ENCODE peak calls at places on chromosomes 7 and 10, in nine cellular contexts. One of them, this sample, is unnamed.

GRCh38 chr10:99661370-99661749 is 2.1 kb downstream of the ENTPD7 start:
- DNase-seq in stimulated activated CD4-positive, alpha-beta T cell treated with anti-CD3 and anti-CD28 coated beads, Interleukin-1b, Interleukin-23, amount 100 ng/mL, for 24 hours: no peak
- DNase-seq in ELR: peak
- DNase-seq in ACHN: peak
- DNase-seq in pancreas: no peak
- DNase-seq in activated CD4-positive, CD25-positive, alpha-beta regulatory T cell treated with anti-CD3 and anti-CD28 coated beads, Interleukin-2, amount 50 U/mL, for 16 hours: no peak
- DNase-seq in left cardiac atrium: no peak
- DNase-seq in iPS-NIHi11: no peak
- DNase-seq in NCI-H460: peak
- DNase-seq in this sample: no peak

GRCh38 chr7:25167262-25167843 is 42.3 kb upstream of the CYCS start:
- DNase-seq in stimulated activated CD4-positive, alpha-beta T cell treated with anti-CD3 and anti-CD28 coated beads, Interleukin-1b, Interleukin-23, amount 100 ng/mL, for 24 hours: no peak
- DNase-seq in ELR: no peak
- DNase-seq in ACHN: no peak
- DNase-seq in pancreas: peak
- DNase-seq in activated CD4-positive, CD25-positive, alpha-beta regulatory T cell treated with anti-CD3 and anti-CD28 coated beads, Interleukin-2, amount 50 U/mL, for 16 hours: no peak
- DNase-seq in left cardiac atrium: no peak
- DNase-seq in iPS-NIHi11: no peak
- DNase-seq in NCI-H460: no peak
- DNase-seq in this sample: no peak

GRCh38 chr7:42338231-42339222 is 101.5 kb upstream of the GLI3 start:
- DNase-seq in stimulated activated CD4-positive, alpha-beta T cell treated with anti-CD3 and anti-CD28 coated beads, Interleukin-1b, Interleukin-23, amount 100 ng/mL, for 24 hours: no peak
- DNase-seq in ELR: peak
- DNase-seq in ACHN: no peak
- DNase-seq in pancreas: no peak
- DNase-seq in activated CD4-positive, CD25-positive, alpha-beta regulatory T cell treated with anti-CD3 and anti-CD28 coated beads, Interleukin-2, amount 50 U/mL, for 16 hours: no peak
- DNase-seq in left cardiac atrium: no peak
- DNase-seq in iPS-NIHi11: no peak
- DNase-seq in NCI-H460: no peak
- DNase-seq in this sample: no peak

GRCh38 chr7:45511721-45512422 is 62.3 kb upstream of the ADCY1 start:
- DNase-seq in stimulated activated CD4-positive, alpha-beta T cell treated with anti-CD3 and anti-CD28 coated beads, Interleukin-1b, Interleukin-23, amount 100 ng/mL, for 24 hours: no peak
- DNase-seq in ELR: no peak
- DNase-seq in ACHN: no peak
- DNase-seq in pancreas: no peak
- DNase-seq in activated CD4-positive, CD25-positive, alpha-beta regulatory T cell treated with anti-CD3 and anti-CD28 coated beads, Interleukin-2, amount 50 U/mL, for 16 hours: no peak
- DNase-seq in left cardiac atrium: no peak
- DNase-seq in iPS-NIHi11: no peak
- DNase-seq in NCI-H460: no peak
- DNase-seq in this sample: no peak

GRCh38 chr7:24704311-24704710 is 53.0 kb downstream of the GSDME start:
- DNase-seq in stimulated activated CD4-positive, alpha-beta T cell treated with anti-CD3 and anti-CD28 coated beads, Interleukin-1b, Interleukin-23, amount 100 ng/mL, for 24 hours: no peak
- DNase-seq in ELR: no peak
- DNase-seq in ACHN: no peak
- DNase-seq in pancreas: no peak
- DNase-seq in activated CD4-positive, CD25-positive, alpha-beta regulatory T cell treated with anti-CD3 and anti-CD28 coated beads, Interleukin-2, amount 50 U/mL, for 16 hours: no peak
- DNase-seq in left cardiac atrium: no peak
- DNase-seq in iPS-NIHi11: no peak
- DNase-seq in NCI-H460: no peak
- DNase-seq in this sample: no peak

GRCh38 chr10:124561206-124561605 is 99.6 kb downstream of the LHPP start:
- DNase-seq in stimulated activated CD4-positive, alpha-beta T cell treated with anti-CD3 and anti-CD28 coated beads, Interleukin-1b, Interleukin-23, amount 100 ng/mL, for 24 hours: no peak
- DNase-seq in ELR: no peak
- DNase-seq in ACHN: no peak
- DNase-seq in pancreas: no peak
- DNase-seq in activated CD4-positive, CD25-positive, alpha-beta regulatory T cell treated with anti-CD3 and anti-CD28 coated beads, Interleukin-2, amount 50 U/mL, for 16 hours: no peak
- DNase-seq in left cardiac atrium: no peak
- DNase-seq in iPS-NIHi11: no peak
- DNase-seq in NCI-H460: no peak
- DNase-seq in this sample: no peak

GRCh38 chr10:5892007-5892406 is 2.0 kb downstream of the FBH1 start:
- DNase-seq in stimulated activated CD4-positive, alpha-beta T cell treated with anti-CD3 and anti-CD28 coated beads, Interleukin-1b, Interleukin-23, amount 100 ng/mL, for 24 hours: no peak
- DNase-seq in ELR: no peak
- DNase-seq in ACHN: no peak
- DNase-seq in pancreas: no peak
- DNase-seq in activated CD4-positive, CD25-positive, alpha-beta regulatory T cell treated with anti-CD3 and anti-CD28 coated beads, Interleukin-2, amount 50 U/mL, for 16 hours: no peak
- DNase-seq in left cardiac atrium: no peak
- DNase-seq in iPS-NIHi11: no peak
- DNase-seq in NCI-H460: no peak
- DNase-seq in this sample: no peak

GRCh38 chr10:116125180-116125579 is 147.8 kb downstream of the GFRA1 start:
- DNase-seq in stimulated activated CD4-positive, alpha-beta T cell treated with anti-CD3 and anti-CD28 coated beads, Interleukin-1b, Interleukin-23, amount 100 ng/mL, for 24 hours: no peak
- DNase-seq in ELR: no peak
- DNase-seq in ACHN: no peak
- DNase-seq in pancreas: no peak
- DNase-seq in activated CD4-positive, CD25-positive, alpha-beta regulatory T cell treated with anti-CD3 and anti-CD28 coated beads, Interleukin-2, amount 50 U/mL, for 16 hours: no peak
- DNase-seq in left cardiac atrium: no peak
- DNase-seq in iPS-NIHi11: no peak
- DNase-seq in NCI-H460: no peak
- DNase-seq in this sample: no peak

GRCh38 chr7:137935849-137936508 is 65.9 kb downstream of the CREB3L2 start:
- DNase-seq in stimulated activated CD4-positive, alpha-beta T cell treated with anti-CD3 and anti-CD28 coated beads, Interleukin-1b, Interleukin-23, amount 100 ng/mL, for 24 hours: no peak
- DNase-seq in ELR: no peak
- DNase-seq in ACHN: no peak
- DNase-seq in pancreas: no peak
- DNase-seq in activated CD4-positive, CD25-positive, alpha-beta regulatory T cell treated with anti-CD3 and anti-CD28 coated beads, Interleukin-2, amount 50 U/mL, for 16 hours: no peak
- DNase-seq in left cardiac atrium: no peak
- DNase-seq in iPS-NIHi11: no peak
- DNase-seq in NCI-H460: no peak
- DNase-seq in this sample: no peak

GRCh38 chr7:74625446-74625845 is 32.1 kb upstream of the GTF2I start:
- DNase-seq in stimulated activated CD4-positive, alpha-beta T cell treated with anti-CD3 and anti-CD28 coated beads, Interleukin-1b, Interleukin-23, amount 100 ng/mL, for 24 hours: no peak
- DNase-seq in ELR: peak
- DNase-seq in ACHN: peak
- DNase-seq in pancreas: no peak
- DNase-seq in activated CD4-positive, CD25-positive, alpha-beta regulatory T cell treated with anti-CD3 and anti-CD28 coated beads, Interleukin-2, amount 50 U/mL, for 16 hours: no peak
- DNase-seq in left cardiac atrium: no peak
- DNase-seq in iPS-NIHi11: no peak
- DNase-seq in NCI-H460: no peak
- DNase-seq in this sample: no peak

GRCh38 chr7:36658603-36659516 is 65.4 kb downstream of the AOAH start:
- DNase-seq in stimulated activated CD4-positive, alpha-beta T cell treated with anti-CD3 and anti-CD28 coated beads, Interleukin-1b, Interleukin-23, amount 100 ng/mL, for 24 hours: no peak
- DNase-seq in ELR: peak
- DNase-seq in ACHN: peak
- DNase-seq in pancreas: peak
- DNase-seq in activated CD4-positive, CD25-positive, alpha-beta regulatory T cell treated with anti-CD3 and anti-CD28 coated beads, Interleukin-2, amount 50 U/mL, for 16 hours: no peak
- DNase-seq in left cardiac atrium: no peak
- DNase-seq in iPS-NIHi11: peak
- DNase-seq in NCI-H460: peak
- DNase-seq in this sample: no peak

GRCh38 chr7:29882481-29882880 is 76.2 kb downstream of the WIPF3 start:
- DNase-seq in stimulated activated CD4-positive, alpha-beta T cell treated with anti-CD3 and anti-CD28 coated beads, Interleukin-1b, Interleukin-23, amount 100 ng/mL, for 24 hours: no peak
- DNase-seq in ELR: no peak
- DNase-seq in ACHN: no peak
- DNase-seq in pancreas: no peak
- DNase-seq in activated CD4-positive, CD25-positive, alpha-beta regulatory T cell treated with anti-CD3 and anti-CD28 coated beads, Interleukin-2, amount 50 U/mL, for 16 hours: no peak
- DNase-seq in left cardiac atrium: no peak
- DNase-seq in iPS-NIHi11: no peak
- DNase-seq in NCI-H460: no peak
- DNase-seq in this sample: no peak

This sample was measured in cerebellar nuclear complex.